ENCODE peak calls at places on chromosomes 11 and 22, in eight cellular contexts. One of them, this sample, is unnamed.

GRCh38 chr11:68584991-68585524 is 99.3 kb upstream of the GAL start:
- DNase-seq in heart right ventricle: peak
- DNase-seq in cardiac muscle cell: peak
- DNase-seq in Caco-2: no peak
- DNase-seq in endodermal cell: no peak
- DNase-seq in BE2C: no peak
- DNase-seq in HFF-Myc: no peak
- DNase-seq in fibroblast of the aortic adventitia: no peak
- DNase-seq in this sample: no peak

GRCh38 chr11:71388637-71389235 is 59.5 kb downstream of the DHCR7 start:
- DNase-seq in Caco-2: no peak
- DNase-seq in cardiac muscle cell: no peak
- DNase-seq in fibroblast of the aortic adventitia: no peak
- DNase-seq in heart right ventricle: no peak
- DNase-seq in endodermal cell: no peak
- DNase-seq in HFF-Myc: no peak
- DNase-seq in BE2C: no peak
- DNase-seq in this sample: no peak

GRCh38 chr11:65623852-65624616 is 8.5 kb downstream of the PCNX3 start:
- DNase-seq in HFF-Myc: no peak
- DNase-seq in endodermal cell: no peak
- DNase-seq in fibroblast of the aortic adventitia: no peak
- DNase-seq in heart right ventricle: no peak
- DNase-seq in Caco-2: no peak
- DNase-seq in BE2C: no peak
- DNase-seq in cardiac muscle cell: no peak
- DNase-seq in this sample: no peak

GRCh38 chr11:17263803-17264202 is 12.7 kb upstream of the NUCB2 start:
- DNase-seq in cardiac muscle cell: no peak
- DNase-seq in fibroblast of the aortic adventitia: peak
- DNase-seq in Caco-2: no peak
- DNase-seq in BE2C: no peak
- DNase-seq in heart right ventricle: no peak
- DNase-seq in endodermal cell: no peak
- DNase-seq in HFF-Myc: no peak
- DNase-seq in this sample: no peak

GRCh38 chr11:47384498-47384897 is 6.2 kb upstream of the SPI1 start:
- DNase-seq in Caco-2: no peak
- DNase-seq in HFF-Myc: no peak
- DNase-seq in heart right ventricle: no peak
- DNase-seq in cardiac muscle cell: no peak
- DNase-seq in BE2C: no peak
- DNase-seq in endodermal cell: no peak
- DNase-seq in fibroblast of the aortic adventitia: no peak
- DNase-seq in this sample: no peak

GRCh38 chr11:65468874-65469333 is 29.9 kb upstream of the MALAT1 start:
- DNase-seq in fibroblast of the aortic adventitia: no peak
- DNase-seq in heart right ventricle: peak
- DNase-seq in HFF-Myc: no peak
- DNase-seq in cardiac muscle cell: peak
- DNase-seq in BE2C: peak
- DNase-seq in Caco-2: peak
- DNase-seq in endodermal cell: peak
- DNase-seq in this sample: peak

GRCh38 chr22:25051073-25051472 is 98.6 kb downstream of the KIAA1671 start:
- DNase-seq in heart right ventricle: no peak
- DNase-seq in fibroblast of the aortic adventitia: no peak
- DNase-seq in HFF-Myc: no peak
- DNase-seq in cardiac muscle cell: no peak
- DNase-seq in Caco-2: no peak
- DNase-seq in BE2C: no peak
- DNase-seq in endodermal cell: peak
- DNase-seq in this sample: no peak

GRCh38 chr11:44915621-44916020 is 35.1 kb downstream of the TP53I11 start:
- DNase-seq in heart right ventricle: no peak
- DNase-seq in endodermal cell: no peak
- DNase-seq in fibroblast of the aortic adventitia: no peak
- DNase-seq in BE2C: no peak
- DNase-seq in Caco-2: no peak
- DNase-seq in cardiac muscle cell: no peak
- DNase-seq in HFF-Myc: no peak
- DNase-seq in this sample: no peak

GRCh38 chr22:37254867-37255233 is 10.8 kb upstream of the RAC2 start:
- DNase-seq in HFF-Myc: no peak
- DNase-seq in heart right ventricle: no peak
- DNase-seq in Caco-2: no peak
- DNase-seq in fibroblast of the aortic adventitia: peak
- DNase-seq in cardiac muscle cell: peak
- DNase-seq in endodermal cell: no peak
- DNase-seq in BE2C: no peak
- DNase-seq in this sample: no peak

GRCh38 chr22:50547231-50547851 is 1.6 kb downstream of the KLHDC7B start:
- DNase-seq in cardiac muscle cell: no peak
- DNase-seq in heart right ventricle: no peak
- DNase-seq in fibroblast of the aortic adventitia: no peak
- DNase-seq in endodermal cell: no peak
- DNase-seq in Caco-2: no peak
- DNase-seq in HFF-Myc: no peak
- DNase-seq in BE2C: no peak
- DNase-seq in this sample: no peak

GRCh38 chr22:47495102-47495501 is 732.7 kb downstream of the TBC1D22A start:
- DNase-seq in heart right ventricle: no peak
- DNase-seq in Caco-2: no peak
- DNase-seq in BE2C: no peak
- DNase-seq in endodermal cell: no peak
- DNase-seq in fibroblast of the aortic adventitia: no peak
- DNase-seq in cardiac muscle cell: no peak
- DNase-seq in HFF-Myc: no peak
- DNase-seq in this sample: no peak

DNA sequence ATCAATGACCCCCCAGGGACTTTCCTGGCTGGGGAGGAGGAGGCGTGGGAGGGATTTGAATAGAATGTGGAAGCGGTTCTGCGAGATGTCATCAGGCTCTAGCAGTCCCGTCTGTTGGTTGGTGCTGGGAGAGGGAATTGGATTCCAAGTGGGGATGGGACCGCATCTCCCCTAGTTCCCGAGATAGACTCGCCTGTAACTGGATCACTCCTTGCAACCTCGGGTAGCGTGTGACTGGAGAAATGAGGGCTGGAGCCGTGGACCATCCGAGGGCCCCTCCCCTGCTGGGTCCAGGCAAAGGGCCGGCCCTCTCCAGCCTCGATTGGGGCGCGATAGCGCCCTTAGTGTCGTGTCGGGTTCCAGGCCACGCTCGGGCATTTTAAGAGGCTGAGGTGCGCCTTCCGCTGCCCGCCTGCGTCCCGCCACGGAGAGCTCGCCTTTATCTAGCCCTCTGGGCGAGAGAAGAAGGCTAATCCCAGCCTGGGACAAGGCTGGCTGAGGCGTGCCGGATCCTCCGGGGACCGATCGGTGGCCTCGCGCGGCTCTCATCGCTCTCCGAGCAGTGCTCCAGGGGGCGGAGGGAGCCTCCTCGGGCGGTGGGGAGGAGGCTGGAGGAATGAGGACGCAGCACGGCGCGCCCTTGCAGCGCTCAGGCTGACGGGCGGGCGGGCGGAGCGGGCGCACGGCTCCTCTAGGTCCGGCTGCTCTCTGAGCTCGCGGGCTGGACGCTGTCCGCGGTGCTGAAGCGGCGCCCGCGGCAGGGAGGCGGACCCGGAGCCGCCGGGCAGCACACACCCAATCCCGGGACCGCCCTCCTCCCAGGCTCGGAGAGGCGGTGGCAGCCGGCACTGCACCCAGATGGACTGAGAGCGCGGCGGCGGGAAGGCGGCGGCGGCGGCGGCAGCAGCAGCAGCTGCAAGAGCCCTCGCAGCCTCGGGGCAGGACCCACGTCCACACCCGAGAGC is 107.8 kb downstream of the OSBP2 start:
- DNase-seq in HFF-Myc: peak
- DNase-seq in endodermal cell: peak
- DNase-seq in BE2C: peak
- DNase-seq in Caco-2: peak
- DNase-seq in cardiac muscle cell: peak
- DNase-seq in heart right ventricle: peak
- DNase-seq in fibroblast of the aortic adventitia: peak
- DNase-seq in this sample: peak
- TF ChIP-seq CTCF in HFF-Myc: no peak
- TF ChIP-seq CTCF in endodermal cell: peak
- TF ChIP-seq CTCF in BE2C: peak
- TF ChIP-seq CTCF in Caco-2: no peak
- TF ChIP-seq CTCF in cardiac muscle cell: peak
- TF ChIP-seq CTCF in heart right ventricle: peak
- TF ChIP-seq CTCF in fibroblast of the aortic adventitia: peak
- TF ChIP-seq CTCF in this sample: no peak

GRCh38 chr11:59289356-59289755 is 69.3 kb upstream of the OR5AN1 start:
- DNase-seq in heart right ventricle: no peak
- DNase-seq in HFF-Myc: no peak
- DNase-seq in endodermal cell: no peak
- DNase-seq in fibroblast of the aortic adventitia: no peak
- DNase-seq in BE2C: no peak
- DNase-seq in Caco-2: no peak
- DNase-seq in cardiac muscle cell: no peak
- DNase-seq in this sample: no peak

GRCh38 chr11:59291228-59291627 is 67.5 kb upstream of the OR5AN1 start:
- DNase-seq in BE2C: no peak
- DNase-seq in cardiac muscle cell: no peak
- DNase-seq in HFF-Myc: no peak
- DNase-seq in heart right ventricle: no peak
- DNase-seq in Caco-2: no peak
- DNase-seq in fibroblast of the aortic adventitia: no peak
- DNase-seq in endodermal cell: no peak
- DNase-seq in this sample: no peak

GRCh38 chr11:59285716-59286260 is 72.9 kb upstream of the OR5AN1 start:
- DNase-seq in endodermal cell: no peak
- DNase-seq in Caco-2: no peak
- DNase-seq in heart right ventricle: no peak
- DNase-seq in BE2C: no peak
- DNase-seq in cardiac muscle cell: no peak
- DNase-seq in fibroblast of the aortic adventitia: no peak
- DNase-seq in HFF-Myc: no peak
- DNase-seq in this sample: no peak

GRCh38 chr11:59292611-59293010 is 66.1 kb upstream of the OR5AN1 start:
- DNase-seq in endodermal cell: no peak
- DNase-seq in HFF-Myc: no peak
- DNase-seq in Caco-2: no peak
- DNase-seq in BE2C: no peak
- DNase-seq in heart right ventricle: no peak
- DNase-seq in cardiac muscle cell: no peak
- DNase-seq in fibroblast of the aortic adventitia: no peak
- DNase-seq in this sample: peak

DNA sequence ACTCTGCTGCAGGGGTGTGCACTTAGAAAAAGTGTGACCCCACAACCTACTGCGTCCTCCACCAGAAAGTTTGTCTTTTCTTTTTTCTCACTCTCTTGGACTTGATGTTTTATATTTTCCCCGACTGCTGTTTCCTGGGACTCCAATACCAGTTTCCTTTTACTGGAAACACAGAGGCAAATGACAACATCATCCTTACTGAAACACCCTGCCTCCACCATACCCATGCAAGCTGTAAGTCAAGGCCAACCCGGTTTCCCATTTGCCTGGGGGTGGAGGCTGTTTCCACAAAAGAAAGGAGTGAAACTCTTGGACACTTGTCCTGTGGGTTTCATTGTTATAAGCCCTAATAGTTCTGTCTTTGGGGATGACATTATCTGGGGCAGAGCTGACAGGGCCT is 68.9 kb upstream of the OR5AN1 start:
- DNase-seq in cardiac muscle cell: no peak
- DNase-seq in HFF-Myc: no peak
- DNase-seq in heart right ventricle: no peak
- DNase-seq in BE2C: no peak
- DNase-seq in endodermal cell: no peak
- DNase-seq in fibroblast of the aortic adventitia: no peak
- DNase-seq in Caco-2: no peak
- DNase-seq in this sample: no peak
- H3K4me3 ChIP-seq in cardiac muscle cell: no peak
- H3K4me3 ChIP-seq in HFF-Myc: no peak
- H3K4me3 ChIP-seq in heart right ventricle: no peak
- H3K4me3 ChIP-seq in BE2C: no peak
- H3K4me3 ChIP-seq in endodermal cell: no peak
- H3K4me3 ChIP-seq in fibroblast of the aortic adventitia: no peak
- H3K4me3 ChIP-seq in Caco-2: no peak
- H3K4me3 ChIP-seq in this sample: no peak

GRCh38 chr11:59754859-59755700 is at the start of gene STX3:
- DNase-seq in HFF-Myc: no peak
- DNase-seq in BE2C: peak
- DNase-seq in fibroblast of the aortic adventitia: peak
- DNase-seq in Caco-2: peak
- DNase-seq in heart right ventricle: peak
- DNase-seq in endodermal cell: peak
- DNase-seq in cardiac muscle cell: peak
- DNase-seq in this sample: no peak

GRCh38 chr11:59756496-59756840 is 1.3 kb downstream of the STX3 start:
- DNase-seq in endodermal cell: no peak
- DNase-seq in BE2C: no peak
- DNase-seq in fibroblast of the aortic adventitia: no peak
- DNase-seq in cardiac muscle cell: no peak
- DNase-seq in HFF-Myc: no peak
- DNase-seq in Caco-2: no peak
- DNase-seq in heart right ventricle: no peak
- DNase-seq in this sample: no peak

GRCh38 chr11:59756845-59757244 is 1.7 kb downstream of the STX3 start:
- DNase-seq in Caco-2: peak
- DNase-seq in fibroblast of the aortic adventitia: peak
- DNase-seq in heart right ventricle: no peak
- DNase-seq in cardiac muscle cell: no peak
- DNase-seq in HFF-Myc: no peak
- DNase-seq in BE2C: no peak
- DNase-seq in endodermal cell: peak
- DNase-seq in this sample: peak

GRCh38 chr11:59754494-59754858 is 700 bp upstream of the STX3 start:
- DNase-seq in cardiac muscle cell: no peak
- DNase-seq in HFF-Myc: no peak
- DNase-seq in endodermal cell: peak
- DNase-seq in heart right ventricle: peak
- DNase-seq in Caco-2: no peak
- DNase-seq in BE2C: no peak
- DNase-seq in fibroblast of the aortic adventitia: no peak
- DNase-seq in this sample: no peak

GRCh38 chr11:59755701-59756495 is 722 bp downstream of the STX3 start:
- DNase-seq in fibroblast of the aortic adventitia: peak
- DNase-seq in heart right ventricle: peak
- DNase-seq in BE2C: peak
- DNase-seq in HFF-Myc: no peak
- DNase-seq in endodermal cell: peak
- DNase-seq in cardiac muscle cell: peak
- DNase-seq in Caco-2: peak
- DNase-seq in this sample: no peak
- TF ChIP-seq CTCF in fibroblast of the aortic adventitia: no peak
- TF ChIP-seq CTCF in heart right ventricle: no peak
- TF ChIP-seq CTCF in BE2C: no peak
- TF ChIP-seq CTCF in HFF-Myc: no peak
- TF ChIP-seq CTCF in endodermal cell: peak
- TF ChIP-seq CTCF in cardiac muscle cell: no peak
- TF ChIP-seq CTCF in Caco-2: no peak
- TF ChIP-seq CTCF in this sample: peak

DNA sequence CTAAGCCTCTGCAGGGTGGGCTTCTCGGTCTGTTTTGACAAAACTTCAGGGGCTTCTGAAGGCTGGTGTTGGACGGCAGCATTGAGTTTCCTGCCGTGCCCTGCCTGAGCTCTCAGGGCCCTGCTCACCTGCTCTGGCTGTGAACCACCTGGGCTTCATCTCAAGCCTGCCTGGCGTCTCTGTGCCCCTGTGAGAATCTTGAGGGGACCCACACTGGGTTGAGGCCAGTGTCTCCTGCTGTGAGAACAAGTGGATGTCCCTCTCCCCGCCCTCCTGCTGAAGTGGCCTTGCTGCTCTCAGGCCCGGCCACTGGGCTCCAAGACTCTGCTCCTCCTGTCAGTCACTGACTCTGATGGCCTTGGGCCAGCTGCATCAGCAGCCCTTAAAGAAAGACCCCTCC is 30.3 kb downstream of the PPIL2 start:
- DNase-seq in cardiac muscle cell: no peak
- DNase-seq in heart right ventricle: no peak
- DNase-seq in fibroblast of the aortic adventitia: no peak
- DNase-seq in HFF-Myc: no peak
- DNase-seq in Caco-2: no peak
- DNase-seq in BE2C: no peak
- DNase-seq in endodermal cell: no peak
- DNase-seq in this sample: no peak
- H3K4me3 ChIP-seq in cardiac muscle cell: no peak
- H3K4me3 ChIP-seq in heart right ventricle: no peak
- H3K4me3 ChIP-seq in fibroblast of the aortic adventitia: no peak
- H3K4me3 ChIP-seq in HFF-Myc: no peak
- H3K4me3 ChIP-seq in Caco-2: no peak
- H3K4me3 ChIP-seq in BE2C: no peak
- H3K4me3 ChIP-seq in endodermal cell: no peak
- H3K4me3 ChIP-seq in this sample: no peak

This sample was measured in LNCaP clone FGC.